ENCODE peak calls at places on chromosomes 12 and 14, in ten cellular contexts. V is stomach, D is suprapubic skin, A is sigmoid colon, S is K562, W is GM23338, P is HCT116, U is spleen, Y is transverse colon, Q is HL-60. R is an unnamed sample.

GRCh38 chr14:105023791-105024480 is 3.1 kb upstream of the CDCA4 start:
- DNase-seq in Q (no peak), Y (no peak), W (no peak), D (no peak), U (no peak), V (no peak), A (no peak), S (no peak), P (peak; percentile 18), R (no peak)

GRCh38 chr14:49982522-49982951 is 89.7 kb downstream of the ARF6 start:
- DNase-seq in A (no peak), P (no peak), Y (no peak), W (no peak), U (no peak), V (no peak), Q (no peak), D (peak; percentile 65), S (no peak), R (no peak)

GRCh38 chr12:52038447-52038846 is 12.8 kb upstream of the NR4A1 start:
- DNase-seq in S (no peak), Q (no peak), W (no peak), D (no peak), P (no peak), U (no peak), A (no peak), V (no peak), Y (no peak), R (no peak)

GRCh38 chr14:63893701-63894458 is 41.1 kb downstream of the SYNE2 start:
- DNase-seq in S (no peak), P (no peak), V (peak; percentile 29), Q (no peak), A (peak; percentile 86), W (peak; percentile 52), Y (peak; percentile 35), U (no peak), D (no peak), R (no peak)

GRCh38 chr14:70036665-70037064 is 152.1 kb downstream of the SLC8A3 start:
- DNase-seq in Y (no peak), U (no peak), A (no peak), W (peak; percentile 46), D (no peak), P (no peak), V (no peak), Q (no peak), S (no peak), R (no peak)

GRCh38 chr12:9039397-9039977 is 50.1 kb downstream of the KLRG1 start:
- DNase-seq in S (peak; percentile 53), W (peak; percentile 79), A (no peak), U (no peak), D (no peak), Y (no peak), V (no peak), P (peak; percentile 18), Q (peak; percentile 26), R (no peak)

GRCh38 chr12:20646239-20646827 is 48.8 kb upstream of the SLCO1C1 start:
- DNase-seq in D (no peak), P (peak; percentile 53), Y (no peak), W (peak; percentile 45), S (no peak), V (no peak), U (no peak), A (no peak), Q (no peak), R (no peak)

GRCh38 chr14:75885829-75886228 is 96.0 kb downstream of the TGFB3 start:
- DNase-seq in S (no peak), U (no peak), D (no peak), P (no peak), Y (no peak), A (no peak), Q (no peak), V (no peak), W (no peak), R (no peak)

GRCh38 chr12:82964446-82964845 is 277.7 kb downstream of the TMTC2 start:
- DNase-seq in Q (no peak), W (no peak), D (no peak), U (no peak), S (no peak), Y (no peak), A (no peak), P (no peak), V (no peak), R (no peak)

GRCh38 chr12:64618953-64619590 is 8.8 kb downstream of the RASSF3 start:
- DNase-seq in V (no peak), S (peak; percentile 61), P (no peak), Q (peak; percentile 84), Y (no peak), D (no peak), A (no peak), U (no peak), W (no peak), R (no peak)

GRCh38 chr12:96301732-96302131 is 98.5 kb downstream of the CDK17 start:
- DNase-seq in P (no peak), Q (no peak), U (no peak), S (no peak), Y (no peak), D (no peak), V (no peak), A (no peak), W (no peak), R (no peak)

GRCh38 chr14:68664225-68664681 is 128.6 kb downstream of the ZFP36L1 start:
- DNase-seq in D (no peak), V (no peak), Y (no peak), U (no peak), S (no peak), P (no peak), Q (no peak), A (no peak), W (no peak), R (no peak)

GRCh38 chr14:68665116-68665515 is 127.8 kb downstream of the ZFP36L1 start:
- DNase-seq in Q (no peak), D (no peak), Y (no peak), W (no peak), A (no peak), S (no peak), P (no peak), V (no peak), U (no peak), R (peak; percentile 52)

GRCh38 chr14:68661226-68662225 is 131.3 kb downstream of the ZFP36L1 start:
- DNase-seq in S (no peak), U (no peak), V (no peak), W (no peak), Y (no peak), D (no peak), A (peak; percentile 59), P (no peak), Q (peak; percentile 7), R (peak; percentile 60)

GRCh38 chr14:68662395-68662794 is 130.5 kb downstream of the ZFP36L1 start:
- DNase-seq in U (no peak), W (no peak), Y (no peak), A (no peak), P (no peak), D (no peak), Q (no peak), V (no peak), S (no peak), R (peak; percentile 80)

GRCh38 chr14:68663385-68664076 is 129.3 kb downstream of the ZFP36L1 start:
- DNase-seq in A (peak; percentile 56), S (no peak), Q (no peak), W (no peak), U (no peak), P (no peak), D (no peak), Y (no peak), V (no peak), R (peak; percentile 62)
- H3K4me3 ChIP-seq in A (no peak overlapping the region), S (no peak overlapping the region), Q (no peak overlapping the region), W (no peak overlapping the region), U (peak overlapping the region; percentile 29), P (no peak overlapping the region), D (no peak overlapping the region), Y (no peak overlapping the region), V (peak overlapping the region; percentile 14), R (peak overlapping the region; percentile 19)

DNA sequence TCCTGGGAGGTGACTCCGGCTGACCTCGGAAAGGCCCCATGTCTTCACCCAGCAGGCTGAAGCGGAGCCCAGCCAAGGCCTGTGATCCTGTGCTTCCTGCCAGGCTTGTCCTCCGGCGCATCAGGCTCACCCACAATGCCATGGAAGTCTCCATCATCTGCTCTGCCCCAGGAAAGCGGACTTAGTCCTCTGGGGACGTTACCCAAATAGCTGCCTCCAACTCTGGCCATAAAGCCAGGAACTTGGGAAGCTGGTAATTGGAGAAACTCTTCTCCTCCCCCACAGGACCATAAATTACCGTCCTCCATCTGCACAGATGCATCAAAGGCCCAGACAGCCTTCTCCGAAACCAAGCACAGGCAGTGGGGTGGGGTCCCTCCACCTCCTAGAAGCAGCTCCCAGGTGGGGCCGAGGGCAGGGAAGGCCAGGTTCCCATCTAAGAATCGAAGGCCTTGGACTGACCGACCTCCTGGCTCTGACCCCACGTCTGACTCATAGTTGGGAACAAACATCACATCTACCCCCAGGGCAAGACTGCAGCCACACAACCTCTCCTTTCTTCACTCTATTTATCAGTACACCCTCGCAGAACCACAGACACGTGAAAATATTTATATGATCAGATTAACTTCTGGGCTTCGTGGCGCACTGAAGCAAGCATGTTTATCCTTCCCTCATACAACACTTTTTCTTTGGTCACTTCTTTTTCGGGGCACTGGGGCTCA is 56.4 kb downstream of the PITPNM2 start:
- DNase-seq in Y (peak; percentile 33), P (peak; percentile 49), W (no peak), A (peak; percentile 79), V (peak; percentile 34), S (peak; percentile 54), D (no peak), Q (no peak), U (no peak), R (no peak)
- TF ChIP-seq POLR2AphosphoS5 in Y (no peak), P (no peak), W (no peak), A (no peak), V (peak; percentile 45), S (no peak), D (no peak), Q (no peak), U (no peak), R (peak; percentile 7)

GRCh38 chr12:26769611-26770010 is 63.4 kb downstream of the ITPR2 start:
- DNase-seq in U (no peak), A (no peak), Y (no peak), P (no peak), V (no peak), S (no peak), Q (no peak), D (no peak), W (no peak), R (no peak)
- TF ChIP-seq CTCF in U (no peak), A (no peak), Y (no peak), P (no peak), V (no peak), S (no peak), Q (no peak), D (no peak), W (no peak), R (no peak)

DNA sequence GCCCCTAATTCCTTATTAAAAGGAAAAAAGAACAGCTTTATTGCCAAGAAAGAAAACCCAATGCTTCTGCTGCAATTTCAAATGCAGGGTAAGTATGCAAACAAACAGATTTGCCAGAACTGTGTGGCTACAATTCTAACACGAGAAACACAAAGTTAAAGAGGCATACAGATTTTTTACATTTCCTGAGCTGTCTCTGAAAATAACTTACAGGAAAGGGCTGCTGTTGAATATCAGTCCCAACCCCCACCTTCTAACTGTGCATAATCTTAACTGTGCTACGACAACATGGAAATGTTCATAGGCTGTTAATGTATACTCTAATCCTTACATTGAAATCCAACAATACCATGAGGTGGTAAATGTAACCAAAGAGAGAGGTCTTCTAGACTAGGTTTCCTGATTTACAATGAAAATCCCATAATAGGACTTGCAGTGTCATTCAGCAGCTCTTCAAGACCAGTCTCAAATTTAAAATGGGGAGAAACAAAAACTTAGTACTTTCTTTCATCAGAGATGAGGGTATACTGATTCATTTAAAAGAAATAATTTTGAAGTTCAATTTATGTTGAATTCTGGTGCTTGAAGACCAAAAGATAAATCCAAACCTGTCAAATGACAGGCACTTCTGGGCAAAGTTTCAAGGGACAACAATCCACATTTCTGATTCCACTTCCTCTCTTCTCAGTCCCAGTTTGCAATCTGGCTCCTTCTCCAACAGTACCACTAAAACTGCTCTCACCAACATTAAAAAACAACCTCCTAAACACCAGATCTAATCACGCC is 14.4 kb downstream of the FGD6 start:
- DNase-seq in V (no peak), W (no peak), P (no peak), D (no peak), Y (no peak), Q (no peak), U (no peak), S (no peak), A (no peak), R (peak; percentile 10)
- H3K4me3 ChIP-seq in V (no peak overlapping the region), W (no peak overlapping the region), P (no peak overlapping the region), D (no peak overlapping the region), Y (no peak overlapping the region), Q (no peak overlapping the region), U (no peak overlapping the region), S (no peak overlapping the region), A (no peak overlapping the region), R (no peak overlapping the region)